ENCODE peak calls at places on chromosomes 3 and 15, in seven cellular contexts. T is fibroblast of lung, C is IMR-90, S is tibial nerve, K is dorsolateral prefrontal cortex, Y is colonic mucosa, Z is foreskin keratinocyte. H is an unnamed sample.

GRCh38 chr3:117477214-117477755 is 767.7 kb downstream of the TUSC7 start:
- DNase-seq in Z (no peak), S (no peak), Y (no peak), T (no peak), C (no peak), K (no peak), H (no peak)

GRCh38 chr15:59174846-59175831 is 31.5 kb upstream of the LDHAL6B start:
- DNase-seq in K (peak; percentile 84), T (peak; percentile 82), S (peak; percentile 28), Z (peak; percentile 54), C (peak; percentile 87), Y (peak; percentile 69), H (peak; percentile 88)

GRCh38 chr3:180295811-180296210 is 259.1 kb upstream of the PEX5L start:
- DNase-seq in Z (peak; percentile 52), K (no peak), Y (no peak), T (no peak), S (no peak), C (peak; percentile 10), H (no peak)

GRCh38 chr15:74519311-74519710 is 21.7 kb upstream of the ARID3B start:
- DNase-seq in S (no peak), C (peak; percentile 75), T (peak; percentile 45), K (no peak), Y (no peak), Z (no peak), H (no peak)

GRCh38 chr3:117080899-117081298 is 371.3 kb downstream of the TUSC7 start:
- DNase-seq in Z (no peak), S (no peak), T (no peak), C (peak; percentile 4), K (no peak), Y (no peak), H (no peak)

GRCh38 chr3:102258666-102259227 is 176.1 kb upstream of the ZPLD1 start:
- DNase-seq in K (no peak), T (no peak), Y (no peak), Z (no peak), S (no peak), C (no peak), H (no peak)

GRCh38 chr15:88225484-88225883 is 31.1 kb downstream of the NTRK3 start:
- DNase-seq in T (no peak), Z (no peak), C (no peak), Y (no peak), S (no peak), K (no peak), H (no peak)

GRCh38 chr3:149058199-149058598 is 28.1 kb downstream of the HLTF start:
- DNase-seq in K (no peak), C (no peak), Y (no peak), Z (no peak), T (no peak), S (no peak), H (no peak)

GRCh38 chr15:69607101-69607500 is 154.5 kb downstream of the RPLP1 start:
- DNase-seq in T (no peak), Y (no peak), C (no peak), S (no peak), Z (no peak), K (peak; percentile 68), H (no peak)

GRCh38 chr3:173913985-173914421 is 516.5 kb downstream of the NLGN1 start:
- DNase-seq in C (no peak), S (no peak), T (no peak), K (no peak), Z (no peak), Y (no peak), H (no peak)

DNA sequence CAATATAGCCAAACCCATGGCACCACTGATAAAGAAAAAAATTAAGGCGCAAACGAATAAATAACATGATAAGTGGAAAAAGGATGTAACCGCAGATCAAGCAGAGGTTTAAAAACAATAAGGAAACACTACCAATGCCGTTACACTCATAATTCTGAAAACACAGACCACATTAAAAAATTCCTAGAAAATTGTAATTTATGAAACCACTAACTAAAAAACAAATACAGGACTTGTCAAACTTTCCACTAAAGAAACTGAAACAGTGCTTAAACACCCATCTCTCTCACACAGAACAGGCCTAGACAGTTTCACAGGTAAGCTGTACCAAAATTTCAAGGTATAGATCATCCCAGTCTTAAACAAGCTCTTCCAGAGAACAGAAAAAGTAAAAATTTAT is 28.4 kb downstream of the PCSK6 start:
- DNase-seq in C (no peak), K (no peak), S (no peak), Y (no peak), T (no peak), Z (no peak), H (no peak)
- H3K27ac ChIP-seq in C (no peak overlapping the region), K (no peak overlapping the region), S (no peak overlapping the region), Y (no peak overlapping the region), T (no peak overlapping the region), Z (no peak overlapping the region), H (no peak overlapping the region)

DNA sequence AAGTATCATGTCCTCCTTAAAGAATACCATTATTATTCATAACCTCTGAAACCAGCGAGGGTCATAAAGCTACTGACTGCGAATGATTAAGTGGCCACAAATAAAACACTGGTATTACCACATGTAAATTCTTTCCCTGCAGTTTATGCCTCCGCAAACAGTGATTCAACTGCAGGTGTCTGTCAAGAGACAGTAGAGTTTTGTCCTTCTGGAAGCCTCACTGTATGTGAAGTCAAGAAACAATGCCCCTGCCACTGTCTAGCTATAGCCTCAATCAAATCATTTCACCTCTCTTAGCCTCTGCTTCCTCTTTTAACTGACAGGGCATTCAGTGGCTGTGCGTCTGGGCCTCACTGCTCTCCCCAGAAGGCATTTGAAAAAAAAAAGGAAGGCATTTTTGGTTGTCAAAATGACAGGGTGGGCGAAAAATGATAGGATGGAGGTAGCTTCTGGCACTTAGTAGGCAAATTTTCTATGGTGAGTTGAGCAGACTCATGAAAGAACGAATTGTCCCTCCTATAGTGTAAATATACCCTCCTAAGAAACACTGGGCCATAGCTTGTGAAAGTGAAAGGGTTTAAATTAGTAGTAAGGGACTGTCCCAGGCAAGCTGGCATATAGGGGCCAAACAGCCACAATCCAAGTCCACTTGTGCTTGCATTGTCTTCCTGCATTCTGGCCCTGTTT is 66.7 kb downstream of the FILIP1L start:
- DNase-seq in Y (peak; percentile 33), K (no peak), T (peak; percentile 84), S (no peak), Z (peak; percentile 96), C (peak; percentile 97), H (peak; percentile 87)
- H3K27ac ChIP-seq in Y (peak overlapping the region; percentile 71), K (peak overlapping the region; percentile 61), T (peak overlapping the region; percentile 55), S (peak overlapping the region; percentile 77), Z (peak overlapping the region; percentile 69), C (peak overlapping the region; percentile 60), H (peak overlapping the region; percentile 68)

DNA sequence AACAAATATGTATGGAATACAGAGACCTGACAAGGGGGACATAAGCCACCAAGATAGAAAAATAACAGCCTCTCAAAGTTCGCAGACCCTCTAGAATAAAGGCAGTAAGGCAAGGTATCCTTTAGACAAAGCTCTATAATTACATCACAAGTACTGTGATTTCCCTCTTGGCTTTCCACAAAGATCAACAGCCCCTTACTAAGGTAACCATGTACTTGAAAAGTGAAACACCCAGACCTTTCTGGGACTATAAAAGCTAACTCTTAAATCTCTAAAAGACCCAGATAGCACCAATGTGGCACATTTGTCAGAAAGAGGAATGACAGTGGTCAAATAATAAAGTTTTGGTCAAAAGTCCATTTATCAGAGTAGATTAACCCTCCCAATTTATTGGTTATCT is 51.9 kb downstream of the TBL1XR1 start:
- DNase-seq in C (no peak), Z (no peak), T (no peak), S (no peak), Y (no peak), K (no peak), H (no peak)
- H3K27ac ChIP-seq in C (no peak overlapping the region), Z (peak overlapping the region; percentile 63), T (no peak overlapping the region), S (no peak overlapping the region), Y (no peak overlapping the region), K (no peak overlapping the region), H (no peak overlapping the region)

DNA sequence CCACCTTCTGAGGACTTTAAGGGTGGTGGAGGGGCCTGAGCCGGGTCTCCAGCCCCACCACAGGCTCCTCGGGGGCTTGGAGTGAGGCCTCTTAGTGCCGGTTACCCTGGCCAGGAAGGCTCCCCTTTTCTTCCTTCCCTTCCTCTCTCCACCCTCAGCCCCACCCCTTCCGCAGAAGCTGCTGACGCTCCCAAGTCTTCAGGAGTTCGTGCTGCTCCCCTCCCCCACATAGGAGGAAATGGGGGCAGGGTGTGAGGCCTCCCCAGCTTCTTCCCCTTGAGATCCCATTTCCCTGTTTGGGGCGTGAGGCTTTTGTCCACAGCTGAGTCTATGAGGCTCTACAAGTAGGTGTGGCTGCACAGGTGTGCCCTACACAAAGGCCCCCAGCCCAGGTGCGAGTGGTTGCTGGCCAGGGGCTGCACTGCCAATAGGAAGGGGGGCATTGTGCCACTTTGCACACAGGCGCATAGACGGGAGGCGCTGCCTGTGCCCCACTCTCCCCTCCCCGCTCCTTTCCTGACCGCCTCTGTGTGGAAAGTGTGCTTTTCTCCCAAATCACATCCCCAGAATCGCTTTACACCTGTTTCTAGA is 912 bp upstream of the CALML4 start:
- DNase-seq in Z (no peak), C (no peak), S (no peak), Y (peak; percentile 95), K (no peak), T (no peak), H (no peak)
- H3K27ac ChIP-seq in Z (no peak overlapping the region), C (no peak overlapping the region), S (peak overlapping the region; percentile 72), Y (peak overlapping the region; percentile 96), K (peak overlapping the region; percentile 23), T (no peak overlapping the region), H (no peak overlapping the region)

DNA sequence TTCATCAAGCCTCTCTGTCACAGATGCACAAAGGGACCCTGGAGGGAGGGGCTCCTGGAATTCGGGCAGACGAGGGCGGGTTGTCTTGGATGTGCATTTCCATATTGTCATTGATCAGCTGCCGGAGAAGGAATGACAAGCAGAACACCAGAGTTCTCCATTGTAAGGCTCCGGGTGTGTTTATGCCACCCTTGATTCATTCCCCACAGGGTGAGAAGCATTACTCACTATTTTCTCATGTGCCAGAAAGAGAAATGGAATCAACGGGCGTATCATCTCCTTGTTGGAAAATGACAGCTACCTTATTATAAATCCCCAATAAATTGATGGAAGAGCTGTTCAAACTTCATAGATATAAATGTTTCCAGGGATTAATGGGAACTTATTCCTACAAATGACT is 167.6 kb downstream of the EBLN2 start:
- DNase-seq in Y (no peak), C (no peak), Z (peak; percentile 58), S (no peak), T (no peak), K (no peak), H (no peak)
- H3K27ac ChIP-seq in Y (no peak overlapping the region), C (no peak overlapping the region), Z (peak overlapping the region; percentile 47), S (no peak overlapping the region), T (no peak overlapping the region), K (no peak overlapping the region), H (no peak overlapping the region)

H was measured in AG04450.